ENCODE peak calls at places on chromosomes 7 and 10, in ten cellular contexts. Y is neural progenitor cell; X is uterus; F is fibroblast of lung; P is aorta; R is adrenal gland; S is hepatocyte; E is lung; V is colonic mucosa; C is naive thymus-derived CD4-positive, alpha-beta T cell. L is an unnamed sample.

GRCh38 chr7:137443616-137444015 is 100.1 kb upstream of the PTN start:
- DNase-seq in Y (no peak), X (no peak), F (peak; percentile 95), P (no peak), R (no peak), S (no peak), E (no peak), V (no peak), C (no peak), L (peak; percentile 79)

GRCh38 chr10:44715081-44715480 is 196.1 kb upstream of the TMEM72 start:
- DNase-seq in Y (no peak), X (no peak), F (peak; percentile 96), P (no peak), R (no peak), S (no peak), E (no peak), V (no peak), C (no peak), L (peak; percentile 24)

GRCh38 chr7:135441791-135442190 is 68.1 kb downstream of the CNOT4 start:
- DNase-seq in Y (no peak), X (no peak), F (peak; percentile 74), P (no peak), R (no peak), S (peak; percentile 6), E (no peak), V (no peak), C (no peak), L (peak; percentile 14)

GRCh38 chr10:49419005-49419404 is 23.1 kb upstream of the DRGX start:
- DNase-seq in Y (no peak), X (no peak), F (no peak), P (no peak), R (no peak), S (peak; percentile 76), E (peak; percentile 32), V (no peak), C (no peak), L (no peak)

GRCh38 chr10:89414879-89415821 is 782 bp downstream of the IFIT5 start:
- DNase-seq in Y (peak; percentile 60), X (peak; percentile 38), F (peak; percentile 49), P (peak; percentile 83), R (peak; percentile 59), S (peak; percentile 62), E (peak; percentile 39), V (peak; percentile 44), C (peak; percentile 48), L (peak; percentile 74)

GRCh38 chr10:66784796-66785195 is 141.0 kb upstream of the LRRTM3 start:
- DNase-seq in Y (no peak), X (no peak), F (peak; percentile 64), P (no peak), R (no peak), S (no peak), E (no peak), V (no peak), C (no peak), L (peak; percentile 52)

GRCh38 chr7:55409474-55410225 is 44.5 kb downstream of the LANCL2 start:
- DNase-seq in Y (no peak), X (no peak), F (no peak), P (no peak), R (no peak), S (peak; percentile 35), E (no peak), V (peak; percentile 38), C (no peak), L (no peak)

GRCh38 chr7:32043688-32044087 is 26.5 kb downstream of the PDE1C start:
- DNase-seq in Y (no peak), X (no peak), F (peak; percentile 92), P (no peak), R (no peak), S (no peak), E (no peak), V (no peak), C (no peak), L (peak; percentile 66)

GRCh38 chr7:85583225-85583672 is 396.4 kb upstream of the SEMA3D start:
- DNase-seq in Y (no peak), X (no peak), F (no peak), P (no peak), R (no peak), S (no peak), E (no peak), V (no peak), C (no peak), L (no peak)

GRCh38 chr7:92527300-92528187 is 776 bp downstream of the PEX1 start:
- DNase-seq in Y (peak; percentile 80), X (no peak), F (peak; percentile 55), P (peak; percentile 80), R (peak; percentile 54), S (peak; percentile 70), E (peak; percentile 30), V (peak; percentile 63), C (peak; percentile 38), L (peak; percentile 81)

GRCh38 chr7:51949726-51950644 is 633.4 kb upstream of the COBL start:
- DNase-seq in Y (peak; percentile 85), X (no peak), F (peak; percentile 34), P (no peak), R (no peak), S (no peak), E (no peak), V (no peak), C (no peak), L (no peak)

GRCh38 chr10:69352569-69353264 is 64.0 kb downstream of the TACR2 start:
- DNase-seq in Y (no peak), X (no peak), F (peak; percentile 79), P (no peak), R (no peak), S (no peak), E (no peak), V (no peak), C (no peak), L (peak; percentile 77)

GRCh38 chr10:110842305-110842952 is 29.3 kb upstream of the PDCD4 start:
- DNase-seq in Y (no peak), X (peak; percentile 13), F (no peak), P (no peak), R (no peak), S (no peak), E (no peak), V (no peak), C (no peak), L (no peak)

GRCh38 chr7:25656071-25656470 is 427.8 kb upstream of the NPVF start:
- DNase-seq in Y (no peak), X (no peak), F (no peak), P (no peak), R (no peak), S (no peak), E (no peak), V (no peak), C (no peak), L (no peak)

GRCh38 chr7:25662881-25663588 is 434.7 kb upstream of the NPVF start:
- DNase-seq in Y (no peak), X (peak; percentile 81), F (no peak), P (no peak), R (no peak), S (no peak), E (no peak), V (no peak), C (no peak), L (no peak)

GRCh38 chr7:25656581-25657026 is 428.3 kb upstream of the NPVF start:
- DNase-seq in Y (no peak), X (no peak), F (peak; percentile 2), P (no peak), R (no peak), S (peak; percentile 55), E (no peak), V (no peak), C (no peak), L (peak; percentile 84)

GRCh38 chr7:25659841-25660240 is 431.6 kb upstream of the NPVF start:
- DNase-seq in Y (no peak), X (peak; percentile 60), F (no peak), P (no peak), R (peak; percentile 21), S (no peak), E (no peak), V (no peak), C (no peak), L (no peak)

DNA sequence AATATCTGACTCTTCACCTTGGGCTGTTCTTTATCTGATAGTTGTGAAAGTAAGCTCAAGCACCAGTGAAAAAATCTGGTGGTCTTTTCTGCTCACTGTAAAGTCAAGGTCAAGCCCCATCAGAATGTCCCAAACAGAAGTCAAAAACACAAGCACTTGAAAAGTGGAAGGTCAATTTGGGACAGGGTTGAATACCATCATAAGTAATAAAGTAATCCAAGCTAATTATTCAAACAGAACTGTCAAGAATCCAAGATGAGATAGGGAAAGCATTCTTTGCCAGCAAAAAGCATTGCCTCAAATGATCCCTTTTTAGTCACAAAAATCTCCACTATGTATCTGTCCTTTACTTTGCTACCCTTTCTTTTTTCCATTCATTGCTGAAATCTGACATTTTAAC is 430.1 kb upstream of the NPVF start:
- DNase-seq in Y (no peak), X (no peak), F (no peak), P (no peak), R (no peak), S (no peak), E (no peak), V (no peak), C (no peak), L (no peak)
- H3K4me1 ChIP-seq in Y (peaks cover 2% of the 10 kb centered on the region), X (no peaks in the 10 kb centered on the region), F (no peaks in the 10 kb centered on the region), P (no peaks in the 10 kb centered on the region), R (peaks cover 26% of the 10 kb centered on the region), S (peaks cover 29% of the 10 kb centered on the region), E (peaks cover 3% of the 10 kb centered on the region), V (no peaks in the 10 kb centered on the region), C (peaks cover 1% of the 10 kb centered on the region), L (peaks cover 9% of the 10 kb centered on the region)

GRCh38 chr10:104380336-104380735 is 26.7 kb downstream of the CFAP58 start:
- DNase-seq in Y (no peak), X (no peak), F (no peak), P (no peak), R (no peak), S (no peak), E (no peak), V (no peak), C (no peak), L (no peak)
- H3K27me3 ChIP-seq in Y (no peaks in the 10 kb centered on the region), X (no peaks in the 10 kb centered on the region), F (no peaks in the 10 kb centered on the region), P (peaks cover 2% of the 10 kb centered on the region), R (no peaks in the 10 kb centered on the region), S (peaks cover 4% of the 10 kb centered on the region), E (no peaks in the 10 kb centered on the region), V (no peaks in the 10 kb centered on the region), C (no peaks in the 10 kb centered on the region), L (no peaks in the 10 kb centered on the region)

DNA sequence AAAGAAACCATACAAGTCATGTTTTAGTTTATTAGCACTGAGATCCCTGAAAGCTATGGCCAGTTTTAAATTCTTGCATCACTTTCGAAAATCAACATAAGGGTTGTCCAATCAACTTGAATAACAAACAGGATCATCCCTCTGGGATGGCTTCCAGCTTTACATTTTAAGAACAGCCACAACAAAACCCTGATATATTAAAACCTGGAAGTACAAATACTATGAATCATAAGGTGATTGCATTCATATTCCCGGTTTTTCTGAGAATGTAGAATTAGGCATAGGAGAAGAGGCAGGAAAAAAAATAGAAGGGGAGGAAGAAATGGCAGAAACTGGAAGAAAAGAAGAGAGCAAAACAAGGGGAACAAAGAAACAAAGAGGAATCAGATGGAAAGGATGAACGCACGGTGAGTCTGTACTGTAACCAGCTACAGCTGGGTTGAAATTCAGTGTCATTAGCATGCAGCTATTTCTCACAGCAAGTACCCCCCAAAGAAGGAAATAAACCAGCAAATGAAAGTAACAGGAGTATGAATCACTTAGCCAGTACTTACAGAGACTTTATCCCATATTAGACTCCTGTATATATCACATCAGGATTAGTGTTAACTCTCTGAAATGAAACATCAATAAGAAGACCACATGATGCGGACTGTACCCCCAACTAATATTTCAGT is 301.4 kb downstream of the RNLS start:
- DNase-seq in Y (no peak), X (no peak), F (peak; percentile 90), P (no peak), R (no peak), S (no peak), E (no peak), V (no peak), C (no peak), L (peak; percentile 70)
- H3K4me3 ChIP-seq in Y (no peak overlapping the region), X (no peak overlapping the region), F (peak overlapping the region; percentile 15), P (no peak overlapping the region), R (no peak overlapping the region), S (no peak overlapping the region), E (no peak overlapping the region), V (no peak overlapping the region), C (no peak overlapping the region), L (peak overlapping the region; percentile 52)

GRCh38 chr7:101941481-101942383 is 124.3 kb downstream of the CUX1 start:
- DNase-seq in Y (no peak), X (peak; percentile 91), F (peak; percentile 82), P (peak; percentile 37), R (no peak), S (peak; percentile 70), E (peak; percentile 56), V (peak; percentile 86), C (no peak), L (peak; percentile 75)
- H3K4me1 ChIP-seq in Y (peaks cover 20% of the 10 kb centered on the region), X (peaks cover 25% of the 10 kb centered on the region), F (peaks cover 15% of the 10 kb centered on the region), P (peaks cover 2% of the 10 kb centered on the region), R (peaks cover 13% of the 10 kb centered on the region), S (peaks cover 41% of the 10 kb centered on the region), E (peaks cover 15% of the 10 kb centered on the region), V (peaks cover 6% of the 10 kb centered on the region), C (no peaks in the 10 kb centered on the region), L (peaks cover 25% of the 10 kb centered on the region)